ENCODE peak calls at places on chromosomes 7 and 10, in seven cellular contexts. V, E, O, P, Q, A and N are unnamed samples.

GRCh38 chr10:109773288-109773687 is 150.0 kb downstream of the XPNPEP1 start:
- DNase-seq in V (no peak), E (peak), O (no peak), P (no peak), Q (no peak), A (no peak), N (no peak)

GRCh38 chr10:97427571-97428179 is 1.7 kb downstream of the PGAM1 start:
- DNase-seq in V (peak), E (no peak), O (peak), P (peak), Q (no peak), A (no peak), N (peak)

GRCh38 chr10:121942749-121943148 is 14.9 kb upstream of the ATE1 start:
- DNase-seq in V (no peak), E (peak), O (no peak), P (peak), Q (no peak), A (no peak), N (peak)

GRCh38 chr7:84697506-84697905 is 489.4 kb downstream of the SEMA3D start:
- DNase-seq in V (no peak), E (peak), O (no peak), P (peak), Q (no peak), A (no peak), N (no peak)

GRCh38 chr10:66564341-66564740 is 361.5 kb upstream of the LRRTM3 start:
- DNase-seq in V (no peak), E (peak), O (no peak), P (no peak), Q (no peak), A (no peak), N (no peak)

GRCh38 chr7:44906980-44907379 is 21.6 kb upstream of the PURB start:
- DNase-seq in V (no peak), E (no peak), O (no peak), P (no peak), Q (no peak), A (no peak), N (no peak)

GRCh38 chr10:78974409-78975317 is 94.1 kb upstream of the ZMIZ1 start:
- DNase-seq in V (peak), E (peak), O (peak), P (peak), Q (peak), A (peak), N (peak)

GRCh38 chr10:86071758-86072157 is 294.8 kb downstream of the GRID1 start:
- DNase-seq in V (no peak), E (no peak), O (no peak), P (no peak), Q (no peak), A (no peak), N (no peak)

GRCh38 chr10:13956826-13957225 is 370.1 kb downstream of the PRPF18 start:
- DNase-seq in V (no peak), E (no peak), O (peak), P (peak), Q (no peak), A (no peak), N (peak)

DNA sequence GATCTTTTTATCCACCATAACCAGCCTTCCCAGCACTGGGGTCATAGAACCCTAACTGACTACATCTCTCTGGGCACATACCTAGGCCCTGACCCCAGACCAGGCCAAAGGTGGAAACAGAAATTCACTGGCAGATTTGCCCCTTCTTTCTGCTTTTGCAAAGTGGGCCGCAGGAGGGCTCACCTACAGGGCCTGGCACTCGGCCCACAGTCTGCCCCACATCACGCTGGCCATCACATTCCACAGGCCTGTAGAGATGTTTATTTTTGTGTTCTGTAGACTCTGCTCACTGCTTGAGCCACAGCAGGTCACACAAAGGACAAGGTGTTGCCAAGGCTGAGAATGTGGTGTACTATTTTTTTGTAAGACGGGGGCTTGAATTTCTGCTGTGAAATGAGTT is 58.7 kb downstream of the SLC16A12 start:
- DNase-seq in V (no peak), E (no peak), O (no peak), P (no peak), Q (no peak), A (no peak), N (no peak)
- TF ChIP-seq EZH2phosphoT487 in V (no peak), E (no peak), O (no peak), P (no peak), Q (no peak), A (no peak), N (no peak)

DNA sequence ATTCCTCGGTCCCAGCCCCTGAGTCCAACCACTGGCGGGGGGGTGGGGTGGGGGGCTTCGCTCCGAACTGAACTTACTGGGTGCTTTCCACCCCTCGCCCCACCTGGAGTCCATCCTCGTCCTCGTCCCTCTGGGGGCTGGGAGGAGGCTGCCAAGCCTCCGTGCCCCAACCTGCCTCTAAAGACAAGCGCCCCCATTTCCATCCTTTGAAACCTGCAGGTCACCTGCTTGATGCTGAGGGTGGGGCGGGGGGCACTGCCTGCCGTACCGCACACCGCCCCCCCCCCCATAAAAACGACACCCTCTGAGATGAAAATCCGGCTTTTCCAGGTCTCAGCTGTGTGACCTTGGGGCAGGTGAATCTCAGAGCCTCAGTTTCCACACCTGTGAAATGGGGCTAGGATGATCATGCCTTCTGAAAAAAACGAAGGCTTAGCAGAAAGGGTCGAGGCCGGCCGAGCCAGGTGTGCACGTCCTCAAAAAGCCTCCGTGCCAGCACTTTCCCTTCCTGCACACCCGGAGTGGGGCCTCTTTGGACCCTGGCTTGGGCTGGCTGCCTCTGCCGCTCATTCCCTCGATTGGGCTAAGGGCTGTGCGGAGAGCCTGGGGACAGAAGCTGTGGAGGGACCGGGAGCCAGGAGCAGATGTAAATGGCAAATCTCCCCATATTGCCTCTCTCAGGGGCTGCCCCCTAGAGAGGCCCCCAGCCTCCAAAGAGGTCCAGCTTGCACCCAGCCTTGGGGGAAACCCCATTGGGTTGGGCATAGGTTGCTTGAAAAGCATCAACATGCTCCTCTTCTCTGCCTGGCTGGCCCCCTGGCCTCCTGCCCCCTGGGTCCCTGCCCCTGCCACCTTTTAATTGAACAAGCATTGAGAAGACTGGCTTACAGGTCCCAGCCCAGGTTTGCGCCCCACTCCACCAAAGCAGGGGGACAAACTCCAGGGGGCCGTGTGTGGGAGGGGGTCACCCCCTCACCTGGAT is 1.1 kb downstream of the ELFN1 start:
- DNase-seq in V (no peak), E (no peak), O (no peak), P (no peak), Q (no peak), A (no peak), N (peak)
- TF ChIP-seq EZH2 in V (no peak), E (no peak), O (no peak), P (no peak), Q (no peak), A (no peak), N (no peak)

DNA sequence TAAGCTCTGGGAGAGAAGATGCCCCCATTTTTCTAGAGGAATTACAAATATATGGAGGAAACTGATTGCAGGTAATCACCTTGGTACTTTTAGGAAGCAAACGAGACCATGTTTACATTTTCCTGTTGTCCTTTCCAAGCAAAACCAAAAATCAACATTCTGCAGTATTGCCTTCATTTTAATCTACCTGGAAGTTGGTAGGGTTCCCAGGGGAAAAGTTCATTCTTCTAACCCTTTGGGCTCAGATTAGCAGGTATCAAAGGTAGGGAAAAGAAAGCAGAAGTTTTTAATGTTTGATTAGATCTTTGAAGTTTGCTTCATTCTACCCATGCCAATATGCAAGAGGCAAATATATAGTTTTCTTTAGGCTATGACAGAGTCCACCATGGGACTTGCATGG is 28.7 kb upstream of the ASAH2 start:
- DNase-seq in V (no peak), E (no peak), O (no peak), P (no peak), Q (no peak), A (no peak), N (no peak)
- TF ChIP-seq EZH2phosphoT487 in V (no peak), E (no peak), O (no peak), P (no peak), Q (no peak), A (no peak), N (no peak)

GRCh38 chr7:140230862-140231778 is 54.3 kb upstream of the KDM7A start:
- DNase-seq in V (peak), E (peak), O (peak), P (peak), Q (peak), A (peak), N (peak)
- TF ChIP-seq EZH2 in V (peak), E (no peak), O (no peak), P (no peak), Q (no peak), A (no peak), N (no peak)

DNA sequence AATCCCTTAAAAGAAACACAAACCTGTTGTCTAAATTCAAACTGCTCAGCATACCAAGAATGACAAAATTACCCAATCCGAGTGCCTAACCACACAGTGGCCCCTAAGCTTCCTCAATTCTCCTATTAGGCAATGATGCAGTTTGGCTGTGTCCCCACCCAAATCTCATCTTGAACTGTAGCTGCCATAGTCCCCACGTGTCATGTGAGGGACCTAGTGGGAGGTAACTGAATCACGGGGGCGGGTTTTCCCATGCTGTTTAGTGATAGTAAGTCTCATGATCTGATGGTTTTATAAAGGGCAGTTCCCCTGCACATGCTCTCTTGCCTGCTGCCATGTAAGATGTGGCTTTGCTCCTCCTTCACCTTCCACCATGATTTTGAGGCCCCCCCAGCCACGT is 21.9 kb downstream of the PSAP start:
- DNase-seq in V (no peak), E (no peak), O (no peak), P (peak), Q (no peak), A (no peak), N (no peak)
- TF ChIP-seq EZH2phosphoT487 in V (no peak), E (no peak), O (no peak), P (no peak), Q (no peak), A (no peak), N (no peak)